ENCODE peak calls at places on chromosomes 7 and 10, in four cellular contexts. L, U, J and W are unnamed samples.

GRCh38 chr7:71645836-71646235 is 513.9 kb downstream of the GALNT17 start:
- DNase-seq in J (no peak), U (no peak), L (no peak), W (no peak)

GRCh38 chr7:55130079-55130476 is 111.3 kb downstream of the EGFR start:
- DNase-seq in L (no peak), U (peak), J (peak), W (peak)

GRCh38 chr7:73809454-73810090 is 21.2 kb upstream of the CLDN4 start:
- DNase-seq in L (peak), J (no peak), U (no peak), W (no peak)

GRCh38 chr10:84269773-84270172 is 24.9 kb downstream of the RGR start:
- DNase-seq in U (peak), L (no peak), J (peak), W (no peak)

GRCh38 chr10:31157125-31157983 is 125.7 kb upstream of the ZNF438 start:
- DNase-seq in L (no peak), J (peak), U (peak), W (peak)

GRCh38 chr10:61438141-61438984 is 14.8 kb downstream of the TMEM26 start:
- DNase-seq in J (no peak), L (no peak), U (peak), W (no peak)

GRCh38 chr10:117370205-117370604 is 5.0 kb downstream of the PDZD8 start:
- DNase-seq in U (peak), J (peak), L (no peak), W (no peak)

GRCh38 chr7:48868916-48869315 is 55.4 kb upstream of the CDC14C start:
- DNase-seq in U (no peak), J (no peak), L (no peak), W (no peak)

GRCh38 chr7:93728292-93728691 is 153.8 kb upstream of the CALCR start:
- DNase-seq in U (no peak), J (no peak), L (no peak), W (no peak)

GRCh38 chr10:58104419-58104818 is 163.3 kb downstream of the IPMK start:
- DNase-seq in U (no peak), L (no peak), J (no peak), W (no peak)

GRCh38 chr7:16471933-16472332 is 6.4 kb upstream of the SOSTDC1 start:
- DNase-seq in L (no peak), J (no peak), U (no peak), W (no peak)

GRCh38 chr7:100933735-100934134 is 15.6 kb upstream of the MUC3A start:
- DNase-seq in J (no peak), U (no peak), L (no peak), W (no peak)

GRCh38 chr7:4204530-4205165 is 477.4 kb upstream of the FOXK1 start:
- DNase-seq in U (no peak), L (no peak), J (peak), W (no peak)

GRCh38 chr7:44985033-44985695 is 6.3 kb upstream of the MYO1G start:
- DNase-seq in L (no peak), J (no peak), U (no peak), W (no peak)

GRCh38 chr10:13939391-13939790 is 352.6 kb downstream of the PRPF18 start:
- DNase-seq in U (peak), J (peak), L (no peak), W (no peak)

GRCh38 chr7:14507617-14508016 is 394.9 kb downstream of the DGKB start:
- DNase-seq in L (no peak), U (no peak), J (peak), W (no peak)

GRCh38 chr10:109428775-109429480 is 494.4 kb downstream of the XPNPEP1 start:
- DNase-seq in J (no peak), U (no peak), L (no peak), W (no peak)

GRCh38 chr7:65554-65953 is 126.8 kb upstream of the FAM20C start:
- DNase-seq in U (peak), L (no peak), J (peak), W (no peak)

GRCh38 chr7:100174582-100174981 is 2.6 kb downstream of the GPC2 start:
- DNase-seq in U (no peak), L (no peak), J (no peak), W (no peak)

GRCh38 chr7:155881471-155882350 is 69.4 kb upstream of the SHH start:
- DNase-seq in J (no peak), L (no peak), U (no peak), W (no peak)

GRCh38 chr7:128844777-128845311 is 14.6 kb downstream of the FLNC start:
- DNase-seq in L (no peak), J (no peak), U (no peak), W (no peak)

GRCh38 chr10:60032723-60033122 is 126.4 kb upstream of the CCDC6 start:
- DNase-seq in U (peak), L (peak), J (peak), W (no peak)

GRCh38 chr7:33805630-33806233 is 99.6 kb upstream of the BMPER start:
- DNase-seq in U (peak), J (peak), L (no peak), W (peak)

GRCh38 chr10:4902571-4903011 is 60.6 kb upstream of the AKR1C1 start:
- DNase-seq in L (no peak), U (no peak), J (peak), W (no peak)

GRCh38 chr10:50400694-50401093 is 149.4 kb upstream of the ASAH2 start:
- DNase-seq in J (no peak), L (no peak), U (no peak), W (no peak)

GRCh38 chr7:133668296-133669060 is 415.6 kb downstream of the EXOC4 start:
- DNase-seq in J (no peak), U (peak), L (no peak), W (no peak)

GRCh38 chr7:100008525-100008924 is 6.9 kb upstream of the ZKSCAN1 start:
- DNase-seq in L (peak), J (no peak), U (no peak), W (no peak)

GRCh38 chr7:2604608-2605174 is 27.1 kb upstream of the TTYH3 start:
- DNase-seq in J (no peak), U (no peak), L (no peak), W (no peak)

GRCh38 chr7:131235489-131236317 is 92.0 kb upstream of the MKLN1 start:
- DNase-seq in L (no peak), J (peak), U (peak), W (no peak)

GRCh38 chr7:107208046-107208458 is 39.2 kb downstream of the HBP1 start:
- DNase-seq in J (peak), L (no peak), U (peak), W (no peak)

GRCh38 chr10:60425392-60426110 is 35.9 kb upstream of the ANK3 start:
- DNase-seq in L (no peak), U (peak), J (peak), W (no peak)

GRCh38 chr10:47057471-47057870 is 146.2 kb downstream of the PTPN20 start:
- DNase-seq in U (no peak), J (no peak), L (no peak), W (no peak)

GRCh38 chr10:43998021-43998809 is 349.5 kb upstream of the ZNF32 start:
- DNase-seq in U (peak), J (peak), L (no peak), W (peak)
- TF ChIP-seq CTCF in U (no peak), J (no peak), L (no peak), W (no peak)

GRCh38 chr7:77415822-77416620 is at the start of gene GSAP:
- DNase-seq in U (no peak), L (peak), J (peak), W (no peak)
- TF ChIP-seq CTCF in U (no peak), L (no peak), J (no peak), W (peak)

GRCh38 chr10:81414038-81414437 is 461.0 kb upstream of the NRG3 start:
- DNase-seq in U (no peak), J (no peak), L (no peak), W (no peak)
- TF ChIP-seq CTCF in U (no peak), J (no peak), L (no peak), W (no peak)

DNA sequence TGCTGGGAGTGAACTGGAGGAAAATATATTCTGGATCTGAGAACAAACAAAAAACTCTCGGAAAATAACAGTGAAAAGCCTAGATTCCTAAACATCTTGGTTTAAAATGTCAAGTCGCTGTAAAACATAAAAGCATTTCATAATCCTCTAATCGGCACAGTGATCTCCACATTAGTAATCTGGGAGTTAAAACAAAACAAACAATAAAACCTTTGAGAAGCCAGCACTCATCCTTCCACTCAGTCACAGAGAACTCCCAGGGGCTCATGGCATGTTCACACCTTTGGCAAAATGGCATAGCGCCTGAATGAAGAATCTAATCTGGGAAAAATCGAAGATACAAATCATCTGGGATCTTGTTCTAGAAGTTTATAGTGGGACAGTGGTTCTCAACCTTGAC is 24.1 kb upstream of the HPS1 start:
- DNase-seq in J (no peak), L (no peak), U (no peak), W (no peak)
- TF ChIP-seq CTCF in J (no peak), L (no peak), U (no peak), W (no peak)

DNA sequence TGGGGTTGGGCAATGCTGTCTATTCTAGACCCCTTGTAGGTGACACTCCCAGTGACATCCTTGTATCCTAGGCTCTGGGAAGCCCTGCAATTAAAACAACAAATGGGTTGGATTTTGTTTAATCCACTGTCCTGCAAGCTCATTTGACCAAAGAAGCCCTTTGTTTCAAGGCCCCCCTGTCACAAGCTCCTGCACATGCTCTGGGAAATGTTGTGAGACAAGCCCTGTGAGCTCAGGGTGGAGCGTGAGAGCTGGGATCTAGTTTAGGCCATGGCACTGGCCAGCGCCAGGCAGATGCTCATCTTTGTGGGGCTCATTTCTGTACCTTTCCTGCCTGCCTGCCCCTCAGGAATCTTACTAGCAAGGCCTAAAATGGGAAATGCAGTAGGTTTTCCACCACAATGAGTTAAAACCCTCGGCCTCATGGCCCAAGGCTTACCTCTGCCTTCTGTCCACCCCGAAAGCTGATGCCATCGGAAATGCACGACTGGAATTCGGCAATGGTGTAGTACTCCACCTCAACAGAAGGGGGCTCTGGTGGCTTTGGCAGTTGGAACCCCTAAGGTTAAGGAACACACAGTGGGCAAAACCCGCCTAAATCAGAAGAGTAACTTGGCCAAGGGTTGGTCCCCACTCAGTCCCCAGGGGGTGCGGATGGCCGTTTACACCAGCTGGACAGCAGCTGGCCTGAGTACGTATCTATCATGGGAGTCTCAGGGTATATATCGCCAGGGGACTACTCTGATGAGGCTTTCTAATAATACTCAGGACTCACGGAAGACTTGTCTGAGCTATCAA is 112.1 kb downstream of the NEURL1 start:
- DNase-seq in L (peak), U (peak), J (peak), W (no peak)
- TF ChIP-seq CTCF in L (peak), U (peak), J (peak), W (peak)

GRCh38 chr7:37665352-37666022 is 18.1 kb upstream of the GPR141 start:
- DNase-seq in U (no peak), J (no peak), L (no peak), W (no peak)
- TF ChIP-seq CTCF in U (no peak), J (no peak), L (no peak), W (no peak)

DNA sequence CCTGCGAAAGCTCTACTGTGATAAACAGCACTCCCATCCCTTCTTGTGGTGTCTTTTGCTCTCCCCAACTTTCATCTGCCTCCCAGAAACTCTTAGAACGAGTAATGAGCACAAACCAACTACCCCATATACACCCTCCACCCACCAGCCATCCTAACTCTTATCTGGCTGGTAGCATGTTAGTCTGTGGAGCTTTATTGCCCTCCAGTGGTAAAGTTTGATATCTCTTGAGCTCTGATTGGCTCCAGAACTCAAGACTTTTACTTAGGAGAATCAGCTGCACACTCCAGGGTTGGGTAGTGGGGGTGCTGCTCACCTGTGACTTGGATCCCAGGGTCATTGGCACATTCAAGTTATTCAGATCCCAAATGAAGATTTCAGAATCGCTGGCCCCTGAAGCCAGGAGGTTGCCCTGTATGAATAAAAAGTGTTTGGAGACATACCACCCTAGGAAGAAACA is 10.9 kb downstream of the SEC31B start:
- DNase-seq in U (peak), L (no peak), J (peak), W (no peak)
- TF ChIP-seq CTCF in U (peak), L (peak), J (peak), W (peak)